ENCODE peak calls at places on chromosomes 1 and 21, in four cellular contexts. G is mucosa of descending colon, Z is HTR-8/SVneo, T is H7. M is an unnamed sample.

GRCh38 chr1:59096501-59096900 is 200.4 kb upstream of the FGGY start:
- DNase-seq in G (no peak), Z (no peak), T (no peak), M (no peak)

GRCh38 chr1:210076620-210077019 is 138.6 kb downstream of the SYT14 start:
- DNase-seq in G (no peak), Z (no peak), T (no peak), M (no peak)

GRCh38 chr1:182644863-182645262 is 39.5 kb downstream of the RGS8 start:
- DNase-seq in G (no peak), Z (no peak), T (no peak), M (no peak)

GRCh38 chr1:218525451-218526197 is 180.5 kb downstream of the TGFB2 start:
- DNase-seq in G (no peak), Z (no peak), T (no peak), M (peak)

GRCh38 chr1:22494144-22494543 is 42.5 kb downstream of the ZBTB40 start:
- DNase-seq in G (no peak), Z (no peak), T (no peak), M (no peak)

GRCh38 chr1:174469052-174469451 is 21.3 kb downstream of the GPR52 start:
- DNase-seq in G (no peak), Z (no peak), T (no peak), M (no peak)

GRCh38 chr1:53627031-53627430 is 111.9 kb downstream of the GLIS1 start:
- DNase-seq in G (no peak), Z (no peak), T (no peak), M (peak)

GRCh38 chr1:38193040-38193439 is 146.4 kb upstream of the POU3F1 start:
- DNase-seq in G (no peak), Z (no peak), T (no peak), M (peak)

GRCh38 chr1:172938676-172939075 is 112.1 kb downstream of the TNFSF18 start:
- DNase-seq in G (no peak), Z (no peak), T (no peak), M (no peak)

GRCh38 chr1:159867322-159868064 is 5.0 kb upstream of the VSIG8 start:
- DNase-seq in G (peak), Z (no peak), T (peak), M (peak)

GRCh38 chr1:53057134-53057533 is 4.9 kb upstream of the PODN start:
- DNase-seq in G (no peak), Z (no peak), T (no peak), M (peak)

GRCh38 chr21:16046625-16047340 is 317.0 kb downstream of the USP25 start:
- DNase-seq in G (no peak), Z (peak), T (no peak), M (peak)

GRCh38 chr1:5448486-5448885 is 543.7 kb downstream of the NPHP4 start:
- DNase-seq in G (no peak), Z (no peak), T (peak), M (peak)

M was measured in NCI-H82.